ENCODE peak calls at places on chromosomes 13 and 19, in four cellular contexts. T, D, C and Z are unnamed samples.

GRCh38 chr19:33905473-33905936 is 108.8 kb downstream of the KCTD15 start:
- DNase-seq in T (no peak), C (peak; percentile 43), D (no peak), Z (no peak)

GRCh38 chr13:83019986-83020385 is 862.3 kb downstream of the SLITRK1 start:
- DNase-seq in C (no peak), T (no peak), D (no peak), Z (no peak)

GRCh38 chr13:87680298-87680697 is 9.1 kb downstream of the SLITRK5 start:
- DNase-seq in D (no peak), T (no peak), C (peak; percentile 52), Z (peak; percentile 15)

GRCh38 chr19:35518313-35518712 is 4.9 kb upstream of the DMKN start:
- DNase-seq in T (peak; percentile 98), C (no peak), D (no peak), Z (peak; percentile 92)

GRCh38 chr13:20128459-20128927 is 32.4 kb downstream of the GJA3 start:
- DNase-seq in T (no peak), C (peak; percentile 51), D (no peak), Z (no peak)

GRCh38 chr19:33393286-33394005 is 19.9 kb downstream of the CEBPG start:
- DNase-seq in T (peak; percentile 28), D (no peak), C (no peak), Z (no peak)

GRCh38 chr13:31629085-31629785 is 110.1 kb upstream of the RXFP2 start:
- DNase-seq in D (no peak), C (no peak), T (peak; percentile 86), Z (peak; percentile 70)

GRCh38 chr19:48752511-48753365 is at the start of gene FUT1:
- DNase-seq in C (peak; percentile 72), T (peak; percentile 39), D (peak; percentile 48), Z (no peak)

GRCh38 chr13:46675016-46675415 is 121.9 kb downstream of the ESD start:
- DNase-seq in D (no peak), C (no peak), T (no peak), Z (no peak)

GRCh38 chr19:10748195-10748923 is 30.5 kb downstream of the DNM2 start:
- DNase-seq in C (no peak), T (no peak), D (no peak), Z (no peak)

GRCh38 chr19:10747271-10747670 is 29.4 kb downstream of the DNM2 start:
- DNase-seq in C (peak; percentile 83), T (no peak), D (peak; percentile 19), Z (no peak)

GRCh38 chr19:10749435-10750384 is 31.8 kb downstream of the DNM2 start:
- DNase-seq in D (no peak), C (peak; percentile 81), T (no peak), Z (no peak)

GRCh38 chr19:10748924-10749434 is 31.1 kb downstream of the DNM2 start:
- DNase-seq in T (peak; percentile 26), D (peak; percentile 40), C (peak; percentile 86), Z (no peak)

GRCh38 chr19:10747674-10748073 is 29.8 kb downstream of the DNM2 start:
- DNase-seq in T (no peak), C (peak; percentile 73), D (no peak), Z (no peak)
- H3K4me1 ChIP-seq in T (peaks cover 6% of the 10 kb centered on the region), C (peaks cover 70% of the 10 kb centered on the region), D (peaks cover 54% of the 10 kb centered on the region), Z (peaks cover 14% of the 10 kb centered on the region)

DNA sequence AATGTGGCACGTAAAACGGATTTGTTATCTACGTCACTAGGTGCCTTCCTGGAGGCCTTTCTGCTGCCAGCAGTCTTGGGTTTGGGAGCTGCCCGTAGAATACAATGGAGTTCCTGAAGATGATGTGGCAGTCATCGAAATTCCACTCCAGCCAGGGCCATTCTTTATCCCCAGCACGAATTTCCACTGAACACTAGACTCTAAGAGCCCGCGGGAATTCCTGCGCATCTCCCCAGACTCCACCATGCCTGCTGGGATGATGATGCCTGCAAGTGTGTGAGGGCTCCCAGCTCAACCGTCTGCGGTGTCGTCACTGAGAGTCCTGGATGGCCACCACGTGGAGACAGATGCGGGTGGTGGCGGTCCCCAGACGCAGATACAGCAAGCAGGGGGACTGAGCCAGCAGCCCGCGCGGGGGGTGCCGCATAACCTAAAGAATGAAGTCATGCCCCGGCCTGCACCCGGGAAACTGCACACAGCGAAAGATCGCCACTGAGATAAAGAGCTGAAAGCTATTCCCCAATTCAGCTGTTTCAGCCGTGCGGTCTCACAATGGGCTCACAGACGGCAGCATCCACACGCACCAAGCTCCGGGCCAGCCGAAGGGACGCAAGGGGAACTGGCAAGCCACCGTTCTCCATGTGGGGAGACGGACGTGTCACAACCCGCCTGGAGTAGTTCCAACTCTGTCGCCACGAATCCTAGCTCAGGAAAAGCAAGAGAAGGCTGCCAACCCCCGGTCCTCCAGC is 41.1 kb downstream of the COL4A1 start:
- DNase-seq in T (no peak), C (no peak), D (no peak), Z (peak; percentile 52)
- H3K4me1 ChIP-seq in T (no peaks in the 10 kb centered on the region), C (peaks cover 8% of the 10 kb centered on the region), D (peaks cover 41% of the 10 kb centered on the region), Z (peaks cover 36% of the 10 kb centered on the region)

GRCh38 chr19:28444371-28444770 is 768.6 kb downstream of the UQCRFS1 start:
- DNase-seq in C (no peak), T (no peak), D (no peak), Z (no peak)
- H3K4me1 ChIP-seq in C (peaks cover 10% of the 10 kb centered on the region), T (no peaks in the 10 kb centered on the region), D (no peaks in the 10 kb centered on the region), Z (no peaks in the 10 kb centered on the region)

GRCh38 chr19:54107876-54108490 is 5.3 kb downstream of the NDUFA3 start:
- DNase-seq in T (no peak), D (no peak), C (no peak), Z (no peak)
- H3K4me1 ChIP-seq in T (no peaks in the 10 kb centered on the region), D (no peaks in the 10 kb centered on the region), C (no peaks in the 10 kb centered on the region), Z (no peaks in the 10 kb centered on the region)

DNA sequence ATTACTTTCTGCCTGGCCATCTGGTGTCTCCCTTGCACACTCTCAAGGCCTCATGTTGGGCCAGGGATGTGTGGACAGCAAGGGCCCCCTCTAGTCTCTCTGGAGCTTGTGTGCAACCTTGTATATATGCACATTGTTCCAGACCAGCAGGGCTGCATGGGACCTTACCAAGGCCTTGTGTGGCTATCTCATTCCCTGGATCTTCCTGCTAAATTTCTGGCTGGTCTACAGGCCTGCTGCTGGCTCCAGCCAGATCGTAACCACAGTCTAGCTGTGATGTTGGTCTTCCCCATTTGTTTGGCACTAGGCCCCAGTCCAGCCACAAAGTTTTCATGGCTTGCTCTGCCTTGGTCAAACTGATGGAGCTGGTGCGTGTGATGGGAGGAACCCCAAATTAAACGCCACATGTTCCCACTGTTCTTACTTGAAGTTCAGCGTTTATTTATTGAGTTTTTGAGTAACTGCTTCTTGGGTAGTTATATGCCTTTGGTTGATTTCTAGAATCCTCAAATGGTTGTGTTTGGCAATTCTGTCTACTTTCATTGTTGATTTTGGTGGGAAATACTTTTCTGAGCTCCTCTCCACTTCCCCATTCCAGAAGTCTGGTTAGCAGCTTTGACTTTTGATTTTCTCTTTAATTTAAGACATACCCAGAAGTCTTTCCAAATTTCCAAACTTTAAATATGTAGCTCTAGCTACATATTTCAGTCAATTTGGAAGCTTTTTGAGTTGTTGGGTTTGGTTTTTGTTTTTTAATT is 56.4 kb downstream of the SIPA1L3 start:
- DNase-seq in D (no peak), T (peak; percentile 51), C (no peak), Z (peak; percentile 93)
- H3K4me1 ChIP-seq in D (peaks cover 15% of the 10 kb centered on the region), T (peaks cover 34% of the 10 kb centered on the region), C (peaks cover 13% of the 10 kb centered on the region), Z (peaks cover 4% of the 10 kb centered on the region)

DNA sequence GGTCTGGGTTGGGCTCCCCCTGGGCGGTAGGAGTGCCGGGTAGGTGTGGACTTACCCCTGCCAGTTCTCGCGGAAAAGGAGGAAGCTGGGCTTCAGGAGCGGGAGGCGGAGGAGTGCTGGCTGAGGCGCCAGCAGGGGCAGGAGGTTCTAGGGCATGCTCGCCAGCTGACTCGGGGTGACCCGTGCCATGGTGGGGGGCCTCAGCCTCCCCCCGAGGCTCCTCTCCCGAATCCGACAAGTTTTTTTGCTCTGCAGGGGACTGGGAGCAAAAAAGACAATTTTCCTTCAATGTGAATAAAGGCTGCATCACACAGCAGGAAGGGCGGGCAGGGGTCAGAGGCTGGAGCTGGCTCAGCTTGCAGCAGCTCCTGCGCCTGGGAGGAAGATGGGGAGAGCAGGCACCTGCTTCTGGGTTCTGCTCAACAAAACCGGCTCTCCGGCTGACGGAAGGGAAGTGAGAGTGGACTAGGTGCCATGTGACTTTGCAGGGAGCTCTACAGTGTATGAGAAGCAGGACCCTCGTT is 26.5 kb downstream of the RANBP3 start:
- DNase-seq in D (no peak), T (no peak), C (no peak), Z (no peak)
- H3K4me1 ChIP-seq in D (peaks cover 3% of the 10 kb centered on the region), T (peaks cover 46% of the 10 kb centered on the region), C (peaks cover 40% of the 10 kb centered on the region), Z (peaks cover 31% of the 10 kb centered on the region)

GRCh38 chr19:4374451-4375163 is 25.7 kb downstream of the SH3GL1 start:
- DNase-seq in D (no peak), T (peak; percentile 96), C (peak; percentile 46), Z (peak; percentile 86)

GRCh38 chr19:4373601-4374441 is 26.5 kb downstream of the SH3GL1 start:
- DNase-seq in T (peak; percentile 74), D (no peak), C (no peak), Z (peak; percentile 26)

GRCh38 chr19:4371898-4372629 is 28.3 kb downstream of the SH3GL1 start:
- DNase-seq in T (no peak), C (no peak), D (no peak), Z (no peak)

GRCh38 chr19:4371209-4371897 is 28.0 kb downstream of the MPND start:
- DNase-seq in T (no peak), D (no peak), C (no peak), Z (no peak)

GRCh38 chr19:4372630-4373367 is 27.5 kb downstream of the SH3GL1 start:
- DNase-seq in C (no peak), T (no peak), D (no peak), Z (no peak)
- H3K4me1 ChIP-seq in C (peaks cover 68% of the 10 kb centered on the region), T (peaks cover 88% of the 10 kb centered on the region), D (peaks cover 63% of the 10 kb centered on the region), Z (peaks cover 59% of the 10 kb centered on the region)

GRCh38 chr13:33490461-33491327 is 205.1 kb upstream of the STARD13 start:
- DNase-seq in C (no peak), T (peak; percentile 23), D (no peak), Z (no peak)

GRCh38 chr13:33493672-33494365 is 208.3 kb upstream of the STARD13 start:
- DNase-seq in C (no peak), T (no peak), D (no peak), Z (no peak)

GRCh38 chr13:33497146-33497845 is 211.7 kb upstream of the STARD13 start:
- DNase-seq in D (no peak), C (no peak), T (peak; percentile 41), Z (peak; percentile 54)

GRCh38 chr13:33496336-33496735 is 210.8 kb upstream of the STARD13 start:
- DNase-seq in C (no peak), D (no peak), T (no peak), Z (no peak)

DNA sequence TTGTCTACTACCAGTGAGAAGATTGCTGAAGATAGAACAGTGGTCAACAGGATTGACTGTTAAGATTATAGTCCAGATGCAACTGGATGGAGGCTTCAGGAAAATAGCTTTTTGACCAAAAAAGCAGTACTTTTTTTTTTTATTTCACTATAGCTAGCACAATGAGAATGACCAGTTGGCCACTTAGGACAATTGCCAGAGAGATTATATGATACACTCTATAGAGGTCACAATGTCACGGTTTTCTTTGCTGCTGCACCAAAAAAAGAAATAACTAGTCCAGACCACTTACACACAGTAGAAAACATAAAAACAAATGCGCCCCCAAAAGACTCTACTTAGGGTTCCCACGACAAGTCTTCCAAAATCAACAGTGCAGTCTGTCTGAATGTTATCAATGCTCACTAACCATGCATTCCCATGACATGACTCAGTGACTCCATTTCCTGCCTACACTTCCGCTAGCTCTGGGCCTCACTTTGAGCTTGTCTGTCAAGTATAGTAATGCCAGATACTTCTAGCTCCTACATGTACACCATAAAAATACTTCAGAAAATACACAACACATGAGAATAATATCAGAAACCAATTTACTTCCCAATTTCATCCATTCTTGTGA is 209.2 kb upstream of the STARD13 start:
- DNase-seq in C (no peak), T (peak; percentile 68), D (peak; percentile 36), Z (peak; percentile 98)
- H3K4me1 ChIP-seq in C (no peaks in the 10 kb centered on the region), T (peaks cover 24% of the 10 kb centered on the region), D (peaks cover 17% of the 10 kb centered on the region), Z (peaks cover 6% of the 10 kb centered on the region)